ENCODE peak calls at places on chromosomes 1 and 21, in eight cellular contexts. Q, O, W, Y, U, V, K and H are unnamed samples.

GRCh38 chr1:175197536-175197935 is 5.0 kb upstream of the KIAA0040 start:
- ATAC-seq in W (no peak), Y (no peak), U (no peak), K (no peak), O (peak), V (no peak), Q (no peak), H (peak)

GRCh38 chr1:165842363-165843129 is 15.1 kb downstream of the UCK2 start:
- ATAC-seq in Q (peak), W (peak), U (peak), V (no peak), Y (peak), K (no peak), O (peak), H (peak)

GRCh38 chr1:214241060-214241459 is 39.9 kb upstream of the SMYD2 start:
- ATAC-seq in O (peak), V (no peak), U (no peak), W (no peak), Q (no peak), K (no peak), Y (no peak), H (no peak)

GRCh38 chr1:27773732-27774445 is 870 bp downstream of the STX12 start:
- ATAC-seq in O (no peak), V (peak), Q (peak), W (no peak), K (peak), Y (no peak), U (peak), H (peak)

GRCh38 chr1:207405814-207406213 is 48.3 kb upstream of the CR2 start:
- ATAC-seq in V (no peak), U (no peak), Q (no peak), O (no peak), Y (no peak), K (no peak), W (no peak), H (no peak)

GRCh38 chr1:85343213-85343611 is 66.8 kb upstream of the BCL10 start:
- ATAC-seq in U (no peak), O (no peak), W (no peak), K (no peak), Q (no peak), V (peak), Y (no peak), H (no peak)

GRCh38 chr1:227728892-227729143 is 6.3 kb downstream of the JMJD4 start:
- ATAC-seq in K (no peak), Q (no peak), Y (no peak), V (peak), U (peak), W (peak), O (no peak), H (peak)

GRCh38 chr21:35072960-35073359 is 23.9 kb upstream of the RUNX1 start:
- ATAC-seq in Q (no peak), W (no peak), U (no peak), Y (no peak), K (no peak), V (peak), O (no peak), H (no peak)

GRCh38 chr1:92934395-92935378 is 26.6 kb downstream of the DIPK1A start:
- ATAC-seq in O (no peak), K (no peak), V (peak), Q (no peak), Y (no peak), W (no peak), U (no peak), H (no peak)

GRCh38 chr1:86750530-86750929 is 46.2 kb downstream of the SH3GLB1 start:
- ATAC-seq in U (no peak), Q (no peak), O (no peak), Y (no peak), W (no peak), K (peak), V (no peak), H (no peak)